ENCODE peak calls at places on chromosome 9, in nine cellular contexts. O is activated naive CD4-positive, alpha-beta T cell treated with anti-CD3 and anti-CD28 coated beads for 36 hours; H is SW480; N is dorsolateral prefrontal cortex; T is GM23248; C is chondrocyte; X is progenitor cell of endocrine pancreas; L is activated effector memory CD4-positive, alpha-beta T cell treated with anti-CD3 and anti-CD28 coated beads, Interleukin-2, amount 50 U/mL, for 16 hours; S is GM03348. I is an unnamed sample.

GRCh38 chr9:88387035-88387732 is 1.1 kb upstream of the SPIN1 start:
- DNase-seq in X (no peak), N (no peak), S (peak; percentile 49), T (peak; percentile 71), L (no peak), C (no peak), O (peak; percentile 65), H (no peak), I (no peak)

GRCh38 chr9:37353791-37354190 is 68.7 kb upstream of the GRHPR start:
- DNase-seq in O (no peak), H (no peak), S (no peak), C (no peak), N (no peak), X (no peak), T (no peak), L (no peak), I (no peak)

GRCh38 chr9:114172981-114173833 is 17.9 kb downstream of the COL27A1 start:
- DNase-seq in H (no peak), C (peak; percentile 44), N (no peak), X (no peak), L (no peak), O (no peak), T (no peak), S (no peak), I (peak; percentile 76)

GRCh38 chr9:13598738-13599137 is 319.2 kb upstream of the MPDZ start:
- DNase-seq in L (no peak), S (no peak), C (no peak), X (no peak), O (no peak), H (no peak), N (no peak), T (no peak), I (no peak)

GRCh38 chr9:71302776-71303175 is 181.4 kb upstream of the TRPM3 start:
- DNase-seq in N (no peak), X (no peak), O (no peak), T (peak; percentile 44), H (no peak), S (peak; percentile 21), C (no peak), L (no peak), I (peak; percentile 30)

GRCh38 chr9:125393426-125393825 is 131.8 kb downstream of the GAPVD1 start:
- DNase-seq in H (no peak), S (no peak), L (no peak), C (no peak), O (no peak), X (no peak), N (no peak), T (peak; percentile 60), I (no peak)

GRCh38 chr9:127818574-127818973 is 15.9 kb downstream of the FPGS start:
- DNase-seq in S (no peak), L (no peak), N (no peak), T (no peak), O (no peak), X (no peak), C (no peak), H (no peak), I (no peak)

GRCh38 chr9:38282756-38283155 is 109.7 kb upstream of the ALDH1B1 start:
- DNase-seq in C (no peak), O (no peak), X (no peak), L (no peak), N (no peak), S (no peak), H (no peak), T (no peak), I (no peak)

GRCh38 chr9:38281196-38281595 is 111.3 kb upstream of the ALDH1B1 start:
- DNase-seq in X (no peak), O (no peak), N (no peak), L (no peak), C (no peak), S (no peak), T (no peak), H (no peak), I (no peak)

GRCh38 chr9:111038336-111039202 is at the start of gene LPAR1:
- DNase-seq in N (peak; percentile 33), X (peak; percentile 57), T (peak; percentile 80), O (no peak), C (peak; percentile 85), S (peak; percentile 77), H (peak; percentile 36), L (no peak), I (peak; percentile 67)

GRCh38 chr9:77708416-77708815 is 60.3 kb upstream of the GNA14 start:
- DNase-seq in O (no peak), X (no peak), N (no peak), L (no peak), C (no peak), T (peak; percentile 63), S (no peak), H (no peak), I (no peak)

GRCh38 chr9:25350011-25350410 is 328.2 kb downstream of the TUSC1 start:
- DNase-seq in O (no peak), X (no peak), C (no peak), S (no peak), N (no peak), H (no peak), L (no peak), T (peak; percentile 0), I (no peak)

GRCh38 chr9:71364196-71364955 is 243.0 kb upstream of the TRPM3 start:
- DNase-seq in S (peak; percentile 39), O (no peak), T (peak; percentile 62), X (no peak), L (no peak), C (no peak), H (no peak), N (no peak), I (peak; percentile 45)

GRCh38 chr9:116800885-116801284 is 113.8 kb downstream of the TRIM32 start:
- DNase-seq in X (no peak), S (no peak), T (no peak), N (peak; percentile 57), L (no peak), C (no peak), O (no peak), H (no peak), I (no peak)

GRCh38 chr9:77926314-77926959 is 105.2 kb downstream of the GNAQ start:
- DNase-seq in L (no peak), H (peak; percentile 8), N (no peak), C (no peak), O (no peak), X (no peak), T (peak; percentile 82), S (peak; percentile 56), I (peak; percentile 46)

GRCh38 chr9:99051851-99052250 is 53.1 kb upstream of the TGFBR1 start:
- DNase-seq in H (no peak), C (no peak), L (no peak), S (no peak), N (no peak), O (no peak), X (no peak), T (no peak), I (no peak)

GRCh38 chr9:87569008-87569908 is 71.6 kb downstream of the DAPK1 start:
- DNase-seq in L (no peak), T (no peak), H (no peak), O (no peak), S (no peak), N (no peak), X (no peak), C (no peak), I (no peak)

GRCh38 chr9:78167356-78167755 is 68.5 kb upstream of the CEP78 start:
- DNase-seq in N (no peak), H (peak; percentile 55), C (no peak), L (no peak), T (no peak), X (peak; percentile 29), O (no peak), S (no peak), I (no peak)

GRCh38 chr9:84325347-84325982 is 15.1 kb downstream of the SLC28A3 start:
- DNase-seq in T (peak; percentile 47), O (no peak), X (no peak), S (no peak), N (no peak), H (no peak), C (no peak), L (no peak), I (no peak)

GRCh38 chr9:12718482-12719026 is 25.4 kb downstream of the TYRP1 start:
- DNase-seq in S (peak; percentile 30), N (peak; percentile 70), L (no peak), H (peak; percentile 18), X (no peak), O (no peak), C (no peak), T (peak; percentile 74), I (peak; percentile 39)

GRCh38 chr9:14158911-14159310 is 155.0 kb downstream of the NFIB start:
- DNase-seq in O (no peak), L (no peak), T (peak; percentile 82), N (no peak), C (no peak), S (peak; percentile 32), X (no peak), H (no peak), I (peak; percentile 36)

GRCh38 chr9:79662553-79662956 is 90.8 kb downstream of the TLE4 start:
- DNase-seq in L (no peak), H (no peak), T (peak; percentile 68), S (peak; percentile 41), X (no peak), N (no peak), O (no peak), C (no peak), I (peak; percentile 33)

GRCh38 chr9:12790883-12791282 is 16.1 kb downstream of the LURAP1L start:
- DNase-seq in S (no peak), T (no peak), L (no peak), H (no peak), N (no peak), C (no peak), O (no peak), X (no peak), I (no peak)

GRCh38 chr9:113993838-113994540 is 84.1 kb downstream of the AMBP start:
- DNase-seq in S (peak; percentile 60), N (peak; percentile 79), T (peak; percentile 84), O (peak; percentile 32), H (no peak), L (peak; percentile 38), C (no peak), X (no peak), I (peak; percentile 64)